ENCODE peak calls at places on chromosomes 2 and 18, in six cellular contexts. G, M, X, O, A and S are unnamed samples.

GRCh38 chr2:12778369-12778768 is 61.6 kb downstream of the TRIB2 start:
- DNase-seq in G (no peak), M (no peak), X (no peak), O (no peak), A (no peak), S (no peak)

GRCh38 chr2:196677404-196677803 is 37.9 kb downstream of the CCDC150 start:
- DNase-seq in G (peak), M (no peak), X (no peak), O (no peak), A (peak), S (no peak)

GRCh38 chr18:36354989-36355388 is 57.5 kb downstream of the FHOD3 start:
- DNase-seq in G (no peak), M (no peak), X (no peak), O (no peak), A (peak), S (no peak)

GRCh38 chr18:21449367-21450250 is 150.9 kb downstream of the ESCO1 start:
- DNase-seq in G (no peak), M (no peak), X (no peak), O (no peak), A (no peak), S (no peak)

GRCh38 chr18:63109789-63110188 is 209.8 kb downstream of the BCL2 start:
- DNase-seq in G (no peak), M (no peak), X (no peak), O (no peak), A (peak), S (no peak)

GRCh38 chr2:193824474-193824873 is 1629.7 kb upstream of the TMEFF2 start:
- DNase-seq in G (no peak), M (no peak), X (no peak), O (no peak), A (peak), S (no peak)

GRCh38 chr2:3476386-3477033 is 42.8 kb downstream of the ADI1 start:
- DNase-seq in G (no peak), M (no peak), X (no peak), O (no peak), A (peak), S (peak)

GRCh38 chr2:13056259-13056843 is 339.6 kb downstream of the TRIB2 start:
- DNase-seq in G (no peak), M (no peak), X (peak), O (no peak), A (peak), S (no peak)

GRCh38 chr2:8457620-8458255 is 224.1 kb upstream of the ID2 start:
- DNase-seq in G (no peak), M (no peak), X (no peak), O (no peak), A (no peak), S (no peak)

GRCh38 chr18:47915930-47916329 is 14.5 kb downstream of the SMAD2 start:
- DNase-seq in G (no peak), M (no peak), X (no peak), O (no peak), A (no peak), S (no peak)

GRCh38 chr2:175823291-175824073 is 178.6 kb downstream of the LNPK start:
- DNase-seq in G (no peak), M (no peak), X (no peak), O (no peak), A (no peak), S (no peak)

GRCh38 chr2:134107402-134107801 is 146.5 kb upstream of the MGAT5 start:
- DNase-seq in G (no peak), M (no peak), X (no peak), O (no peak), A (no peak), S (no peak)

GRCh38 chr2:157876066-157876770 is at the start of gene ACVR1:
- DNase-seq in G (peak), M (peak), X (peak), O (peak), A (peak), S (peak)

GRCh38 chr2:31125918-31126695 is 12.1 kb downstream of the GALNT14 start:
- DNase-seq in G (no peak), M (no peak), X (no peak), O (no peak), A (no peak), S (no peak)

GRCh38 chr2:235756491-235756890 is 262.6 kb downstream of the AGAP1 start:
- DNase-seq in G (no peak), M (no peak), X (no peak), O (no peak), A (no peak), S (no peak)

GRCh38 chr2:2848621-2849443 is 517.8 kb upstream of the MYT1L start:
- DNase-seq in G (no peak), M (no peak), X (no peak), O (no peak), A (no peak), S (peak)

GRCh38 chr2:196586511-196586991 is 53.0 kb upstream of the CCDC150 start:
- DNase-seq in G (peak), M (no peak), X (no peak), O (no peak), A (peak), S (no peak)

GRCh38 chr2:162257416-162257815 is 14.2 kb upstream of the FAP start:
- DNase-seq in G (no peak), M (no peak), X (no peak), O (no peak), A (peak), S (no peak)

GRCh38 chr2:178225011-178225817 is 30.9 kb downstream of the OSBPL6 start:
- DNase-seq in G (no peak), M (no peak), X (no peak), O (no peak), A (no peak), S (no peak)

GRCh38 chr2:168816369-168816768 is 13.9 kb downstream of the NOSTRIN start:
- DNase-seq in G (peak), M (no peak), X (no peak), O (no peak), A (peak), S (no peak)

GRCh38 chr2:73907840-73908452 is 15.1 kb downstream of the ACTG2 start:
- DNase-seq in G (no peak), M (no peak), X (peak), O (no peak), A (peak), S (no peak)

GRCh38 chr2:191312163-191312562 is 67.0 kb downstream of the MYO1B start:
- DNase-seq in G (no peak), M (no peak), X (no peak), O (no peak), A (no peak), S (no peak)

GRCh38 chr2:46229134-46230063 is 67.8 kb upstream of the EPAS1 start:
- DNase-seq in G (no peak), M (no peak), X (no peak), O (no peak), A (no peak), S (no peak)

GRCh38 chr2:45822272-45822630 is 170.8 kb downstream of the PRKCE start:
- DNase-seq in G (no peak), M (no peak), X (no peak), O (no peak), A (no peak), S (no peak)

GRCh38 chr2:134679740-134680139 is 39.1 kb downstream of the TMEM163 start:
- DNase-seq in G (no peak), M (no peak), X (no peak), O (no peak), A (no peak), S (no peak)

GRCh38 chr2:182280128-182280527 is 146.7 kb downstream of the PDE1A start:
- DNase-seq in G (no peak), M (no peak), X (no peak), O (no peak), A (no peak), S (no peak)

GRCh38 chr2:170090229-170090628 is 87.7 kb upstream of the MYO3B start:
- DNase-seq in G (no peak), M (no peak), X (no peak), O (no peak), A (no peak), S (no peak)

GRCh38 chr2:182101263-182101662 is 115.6 kb downstream of the PPP1R1C start:
- DNase-seq in G (no peak), M (no peak), X (peak), O (no peak), A (no peak), S (no peak)

GRCh38 chr18:74562775-74563174 is 28.5 kb downstream of the CNDP1 start:
- DNase-seq in G (no peak), M (no peak), X (no peak), O (no peak), A (no peak), S (no peak)

GRCh38 chr2:232898592-232899541 is 28.8 kb downstream of the SNORC start:
- DNase-seq in G (peak), M (no peak), X (no peak), O (no peak), A (peak), S (no peak)

GRCh38 chr2:236761358-236761757 is 191.7 kb downstream of the ACKR3 start:
- DNase-seq in G (no peak), M (no peak), X (no peak), O (no peak), A (no peak), S (no peak)

GRCh38 chr2:34705556-34706247 is 1106.6 kb upstream of the FAM98A start:
- DNase-seq in G (no peak), M (no peak), X (no peak), O (no peak), A (no peak), S (no peak)

GRCh38 chr2:121295911-121296650 is 11.1 kb upstream of the TFCP2L1 start:
- DNase-seq in G (no peak), M (no peak), X (no peak), O (no peak), A (no peak), S (no peak)

GRCh38 chr2:121297217-121297830 is 12.3 kb upstream of the TFCP2L1 start:
- DNase-seq in G (no peak), M (no peak), X (no peak), O (no peak), A (peak), S (no peak)

GRCh38 chr2:121293450-121294325 is 8.7 kb upstream of the TFCP2L1 start:
- DNase-seq in G (no peak), M (no peak), X (no peak), O (peak), A (no peak), S (no peak)

GRCh38 chr2:121298476-121298875 is 13.5 kb upstream of the TFCP2L1 start:
- DNase-seq in G (no peak), M (no peak), X (no peak), O (no peak), A (no peak), S (no peak)

GRCh38 chr2:121294881-121295840 is 10.2 kb upstream of the TFCP2L1 start:
- DNase-seq in G (no peak), M (no peak), X (no peak), O (no peak), A (no peak), S (no peak)
- TF ChIP-seq CTCF in G (no peak), M (no peak), X (no peak), O (no peak), A (no peak), S (no peak)

GRCh38 chr18:34942975-34943374 is 98.2 kb upstream of the MAPRE2 start:
- DNase-seq in G (no peak), M (no peak), X (no peak), O (no peak), A (no peak), S (no peak)
- TF ChIP-seq CTCF in G (no peak), M (no peak), X (no peak), O (no peak), A (no peak), S (no peak)

GRCh38 chr2:76667764-76668163 is 854.4 kb downstream of the LRRTM4 start:
- DNase-seq in G (no peak), M (no peak), X (no peak), O (no peak), A (no peak), S (no peak)
- TF ChIP-seq CTCF in G (no peak), M (no peak), X (no peak), O (no peak), A (no peak), S (no peak)

GRCh38 chr2:24046930-24047702 is at the start of gene WDCP:
- DNase-seq in G (peak), M (peak), X (peak), O (peak), A (peak), S (peak)
- TF ChIP-seq CTCF in G (no peak), M (no peak), X (no peak), O (no peak), A (no peak), S (no peak)

GRCh38 chr2:43210467-43211303 is 15.7 kb downstream of the ZFP36L2 start:
- DNase-seq in G (peak), M (peak), X (no peak), O (peak), A (peak), S (no peak)

GRCh38 chr2:43210125-43210466 is 16.3 kb downstream of the ZFP36L2 start:
- DNase-seq in G (no peak), M (no peak), X (no peak), O (no peak), A (no peak), S (no peak)

GRCh38 chr2:43214253-43214652 is 12.2 kb downstream of the ZFP36L2 start:
- DNase-seq in G (no peak), M (no peak), X (no peak), O (peak), A (no peak), S (no peak)

GRCh38 chr2:43212931-43213330 is 13.5 kb downstream of the ZFP36L2 start:
- DNase-seq in G (no peak), M (no peak), X (no peak), O (peak), A (no peak), S (no peak)

GRCh38 chr2:43212216-43212828 is 14.1 kb downstream of the ZFP36L2 start:
- DNase-seq in G (no peak), M (no peak), X (no peak), O (no peak), A (no peak), S (no peak)
- TF ChIP-seq CTCF in G (no peak), M (no peak), X (no peak), O (no peak), A (no peak), S (no peak)

GRCh38 chr18:8215741-8216140 is 393.5 kb upstream of the RAB12 start:
- DNase-seq in G (no peak), M (no peak), X (no peak), O (no peak), A (no peak), S (no peak)
- TF ChIP-seq CTCF in G (no peak), M (no peak), X (no peak), O (no peak), A (no peak), S (no peak)

DNA sequence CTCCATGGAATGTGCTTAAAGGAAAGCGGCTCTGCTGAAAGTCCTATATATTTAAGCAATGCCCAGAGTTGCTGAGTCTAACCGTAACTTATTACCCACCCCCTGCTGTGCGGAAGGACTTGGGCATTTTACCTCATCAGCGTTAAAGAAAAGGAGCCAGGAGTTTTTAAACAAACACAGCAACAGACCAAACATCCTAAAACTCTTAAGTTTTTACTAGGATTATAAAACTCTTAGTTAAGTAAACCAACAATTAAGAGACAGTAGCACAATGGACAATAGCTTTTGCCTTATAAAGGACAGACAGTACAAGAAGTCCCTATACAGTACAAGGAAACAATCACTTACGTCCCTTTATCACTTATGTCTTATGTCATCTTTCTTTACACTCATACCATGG is 90.2 kb downstream of the ZNF521 start:
- DNase-seq in G (no peak), M (no peak), X (no peak), O (no peak), A (no peak), S (no peak)
- TF ChIP-seq CTCF in G (no peak), M (no peak), X (no peak), O (no peak), A (no peak), S (no peak)

GRCh38 chr2:102342888-102343287 is 12.7 kb upstream of the IL18R1 start:
- DNase-seq in G (no peak), M (no peak), X (no peak), O (no peak), A (no peak), S (no peak)
- TF ChIP-seq CTCF in G (peak), M (no peak), X (no peak), O (no peak), A (no peak), S (peak)